ENCODE peak calls at places on chromosomes 4 and X, in four cellular contexts. One of them, this sample, is unnamed.

GRCh38 chrX:136191171-136191570 is 43.8 kb downstream of the FHL1 start:
- DNase-seq in GM12878: no peak
- DNase-seq in IMR-90: no peak
- DNase-seq in H1: no peak
- DNase-seq in this sample: no peak

GRCh38 chr4:86500527-86500926 is 93.6 kb upstream of the PTPN13 start:
- DNase-seq in GM12878: no peak
- DNase-seq in IMR-90: no peak
- DNase-seq in H1: no peak
- DNase-seq in this sample: no peak

GRCh38 chr4:108833041-108833440 is 70.2 kb upstream of the ETNPPL start:
- DNase-seq in GM12878: no peak
- DNase-seq in IMR-90: peak
- DNase-seq in H1: no peak
- DNase-seq in this sample: no peak

GRCh38 chr4:185380320-185380719 is 15.4 kb downstream of the LRP2BP start:
- DNase-seq in GM12878: no peak
- DNase-seq in IMR-90: no peak
- DNase-seq in H1: no peak
- DNase-seq in this sample: no peak

GRCh38 chrX:14489437-14489836 is 39.9 kb upstream of the GLRA2 start:
- DNase-seq in GM12878: no peak
- DNase-seq in IMR-90: no peak
- DNase-seq in H1: no peak
- DNase-seq in this sample: no peak

GRCh38 chr4:173264960-173265281 is 69.2 kb downstream of the HMGB2 start:
- DNase-seq in GM12878: no peak
- DNase-seq in IMR-90: no peak
- DNase-seq in H1: no peak
- DNase-seq in this sample: no peak

GRCh38 chr4:55781341-55781740 is 38.2 kb upstream of the EXOC1L start:
- DNase-seq in GM12878: no peak
- DNase-seq in IMR-90: no peak
- DNase-seq in H1: no peak
- DNase-seq in this sample: no peak

GRCh38 chr4:6493668-6494304 is 21.4 kb upstream of the PPP2R2C start:
- DNase-seq in GM12878: no peak
- DNase-seq in IMR-90: peak
- DNase-seq in H1: no peak
- DNase-seq in this sample: no peak

GRCh38 chrX:28880136-28880535 is 292.9 kb downstream of the IL1RAPL1 start:
- DNase-seq in GM12878: no peak
- DNase-seq in IMR-90: peak
- DNase-seq in H1: no peak
- DNase-seq in this sample: no peak

GRCh38 chrX:129777218-129777768 is 2.5 kb upstream of the SASH3 start:
- DNase-seq in GM12878: no peak
- DNase-seq in IMR-90: no peak
- DNase-seq in H1: no peak
- DNase-seq in this sample: no peak

GRCh38 chr4:1500231-1500965 is 94.2 kb upstream of the NKX1-1 start:
- DNase-seq in GM12878: no peak
- DNase-seq in IMR-90: no peak
- DNase-seq in H1: no peak
- DNase-seq in this sample: no peak

GRCh38 chr4:95165926-95166524 is 382.7 kb downstream of the UNC5C start:
- DNase-seq in GM12878: peak
- DNase-seq in IMR-90: peak
- DNase-seq in H1: no peak
- DNase-seq in this sample: peak

GRCh38 chr4:17941731-17942130 is 79.8 kb downstream of the LCORL start:
- DNase-seq in GM12878: no peak
- DNase-seq in IMR-90: peak
- DNase-seq in H1: no peak
- DNase-seq in this sample: no peak

GRCh38 chr4:124934921-124935320 is 222.4 kb upstream of the ANKRD50 start:
- DNase-seq in GM12878: no peak
- DNase-seq in IMR-90: no peak
- DNase-seq in H1: no peak
- DNase-seq in this sample: no peak

GRCh38 chr4:76434901-76435688 is at the start of gene SHROOM3:
- DNase-seq in GM12878: no peak
- DNase-seq in IMR-90: no peak
- DNase-seq in H1: no peak
- DNase-seq in this sample: no peak

GRCh38 chr4:139209470-139210063 is 32.5 kb upstream of the ELF2 start:
- DNase-seq in GM12878: no peak
- DNase-seq in IMR-90: no peak
- DNase-seq in H1: no peak
- DNase-seq in this sample: no peak
- H3K4me2 ChIP-seq in GM12878: no peak
- H3K4me2 ChIP-seq in IMR-90: no peak
- H3K4me2 ChIP-seq in H1: no peak
- H3K4me2 ChIP-seq in this sample: no peak

DNA sequence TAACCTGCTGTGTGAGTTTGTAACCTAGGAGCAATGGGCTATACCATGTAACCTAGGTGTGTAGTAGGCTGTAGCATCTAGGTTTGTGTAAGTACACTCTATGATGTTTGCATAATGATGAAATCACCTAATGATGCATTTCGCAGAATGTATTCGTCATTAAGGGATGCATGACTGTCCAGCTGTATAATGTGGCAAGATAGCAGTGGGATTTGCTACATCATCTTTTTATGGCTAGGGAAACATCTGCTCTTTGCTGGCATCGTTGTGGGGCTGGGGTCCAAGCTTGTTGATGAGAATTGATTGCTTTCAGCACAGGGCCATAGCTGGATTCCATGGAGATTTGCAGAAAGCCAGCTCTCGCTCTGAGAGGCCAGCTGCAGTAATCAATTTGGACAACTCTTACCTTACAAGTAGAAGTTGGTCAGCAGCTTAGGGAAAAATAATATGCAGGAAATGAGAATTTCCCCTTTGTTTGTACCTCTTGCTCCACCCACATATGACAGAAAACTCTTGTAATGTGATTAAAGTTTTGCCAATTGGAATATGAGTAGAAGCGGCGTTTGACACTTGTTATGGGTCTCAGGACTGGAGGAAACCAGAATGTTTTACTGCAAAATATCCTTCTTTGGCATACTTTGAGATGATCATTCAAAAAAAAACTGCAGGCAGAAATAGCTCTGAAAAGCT is 310.5 kb downstream of the RAPGEF2 start:
- DNase-seq in GM12878: no peak
- DNase-seq in IMR-90: peak
- DNase-seq in H1: no peak
- DNase-seq in this sample: no peak
- TF ChIP-seq CHD1 in GM12878: no peak
- TF ChIP-seq CHD1 in IMR-90: no peak
- TF ChIP-seq CHD1 in H1: no peak
- TF ChIP-seq CHD1 in this sample: no peak

DNA sequence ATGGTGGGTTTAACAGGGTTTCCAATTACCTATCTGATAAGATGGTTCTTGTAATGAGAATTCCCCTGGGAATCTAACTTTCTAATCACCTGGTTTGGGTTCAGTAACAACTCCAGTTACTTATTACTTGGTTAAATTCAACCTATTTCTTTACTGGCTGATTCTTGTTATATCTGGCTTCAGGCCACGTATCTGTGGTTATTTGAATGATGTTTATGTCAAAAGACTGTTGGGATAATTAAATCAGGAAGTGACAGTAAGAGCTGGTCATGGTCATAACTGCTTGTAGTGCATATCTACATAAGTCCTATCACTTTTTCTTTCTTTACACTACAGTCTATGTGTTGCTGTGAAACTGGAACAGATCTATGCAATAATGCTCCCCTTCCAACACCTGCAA is 108.1 kb downstream of the MID1 start:
- DNase-seq in GM12878: no peak
- DNase-seq in IMR-90: peak
- DNase-seq in H1: no peak
- DNase-seq in this sample: no peak
- H3K4me2 ChIP-seq in GM12878: no peak
- H3K4me2 ChIP-seq in IMR-90: no peak
- H3K4me2 ChIP-seq in H1: no peak
- H3K4me2 ChIP-seq in this sample: no peak

GRCh38 chrX:1519022-1519497 is 17.9 kb downstream of the P2RY8 start:
- DNase-seq in GM12878: no peak
- DNase-seq in IMR-90: no peak
- DNase-seq in H1: no peak
- DNase-seq in this sample: no peak

GRCh38 chrX:1524874-1525582 is 12.0 kb downstream of the P2RY8 start:
- DNase-seq in GM12878: no peak
- DNase-seq in IMR-90: no peak
- DNase-seq in H1: no peak
- DNase-seq in this sample: no peak

GRCh38 chrX:1520350-1520749 is 16.6 kb downstream of the P2RY8 start:
- DNase-seq in GM12878: no peak
- DNase-seq in IMR-90: no peak
- DNase-seq in H1: no peak
- DNase-seq in this sample: no peak

GRCh38 chrX:1518512-1518911 is 18.5 kb downstream of the P2RY8 start:
- DNase-seq in GM12878: no peak
- DNase-seq in IMR-90: no peak
- DNase-seq in H1: no peak
- DNase-seq in this sample: no peak

DNA sequence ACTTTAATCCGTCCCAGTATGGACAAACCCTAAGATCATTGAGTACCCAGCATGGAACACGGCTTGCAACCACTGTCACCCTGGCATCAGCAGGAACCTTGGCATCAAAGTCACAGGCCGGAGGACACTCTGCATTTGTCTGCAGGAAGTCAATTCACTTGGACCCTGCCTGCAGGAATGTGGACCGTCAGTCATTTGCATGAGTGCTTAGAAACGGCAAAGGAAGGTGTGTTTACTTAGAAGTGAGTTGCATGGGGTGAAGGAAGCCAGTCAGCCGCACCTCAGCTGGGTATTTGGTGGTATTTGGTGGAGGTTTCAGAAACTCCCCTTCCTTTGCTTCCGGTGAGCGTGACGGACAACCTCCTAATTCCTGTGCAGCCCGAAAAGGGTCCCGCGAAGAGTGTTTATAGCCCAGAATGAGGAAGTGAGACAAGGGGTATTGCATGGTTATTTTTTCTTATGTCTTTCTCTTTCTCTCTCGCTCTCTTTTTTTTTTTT is 15.5 kb downstream of the P2RY8 start:
- DNase-seq in GM12878: peak
- DNase-seq in IMR-90: no peak
- DNase-seq in H1: peak
- DNase-seq in this sample: no peak
- TF ChIP-seq CHD1 in GM12878: no peak
- TF ChIP-seq CHD1 in IMR-90: no peak
- TF ChIP-seq CHD1 in H1: no peak
- TF ChIP-seq CHD1 in this sample: no peak

DNA sequence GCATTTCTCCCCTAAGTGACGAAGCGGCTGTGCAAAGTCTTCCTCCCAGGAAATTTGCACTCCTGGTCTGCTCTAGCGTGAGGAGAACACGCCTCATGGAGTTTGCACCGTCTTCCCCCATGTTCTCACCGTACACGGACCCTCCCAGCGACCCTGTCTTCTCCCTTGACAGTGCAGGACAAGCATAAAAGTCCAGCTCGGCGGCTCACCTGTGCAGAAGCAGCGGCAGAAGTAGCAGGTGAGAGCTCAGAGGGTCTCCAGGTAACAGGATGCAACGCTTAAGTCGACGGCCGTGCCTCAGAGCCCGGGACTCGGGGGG is 314 bp downstream of the P2RY8 start:
- DNase-seq in GM12878: no peak
- DNase-seq in IMR-90: no peak
- DNase-seq in H1: no peak
- DNase-seq in this sample: no peak
- H3K4me2 ChIP-seq in GM12878: peak
- H3K4me2 ChIP-seq in IMR-90: no peak
- H3K4me2 ChIP-seq in H1: no peak
- H3K4me2 ChIP-seq in this sample: no peak

This sample was measured in K562.